ENCODE peak calls at places on chromosomes 16 and 17, in nine cellular contexts. D, B, W, I, A, C, G, Z and J are unnamed samples.

GRCh38 chr16:535446-536405 is 8.2 kb downstream of the CAPN15 start:
- DNase-seq in I (peak), G (no peak), D (no peak), B (no peak), A (peak), C (peak), W (no peak), Z (no peak), J (peak)

GRCh38 chr16:25580071-25580470 is 111.7 kb upstream of the HS3ST4 start:
- DNase-seq in Z (no peak), C (no peak), I (no peak), A (no peak), B (no peak), D (no peak), G (no peak), W (no peak), J (no peak)

GRCh38 chr17:46964315-46965265 is 14.5 kb downstream of the RPRML start:
- DNase-seq in G (no peak), I (peak), B (peak), C (no peak), Z (no peak), W (peak), D (no peak), A (no peak), J (peak)

GRCh38 chr16:698911-699671 is 6.5 kb downstream of the FBXL16 start:
- DNase-seq in B (no peak), Z (no peak), G (no peak), I (no peak), D (no peak), W (no peak), C (no peak), A (no peak), J (no peak)

GRCh38 chr16:83835972-83836566 is 28.3 kb downstream of the HSBP1 start:
- DNase-seq in I (peak), W (no peak), D (no peak), C (peak), Z (no peak), B (no peak), A (peak), G (no peak), J (no peak)

GRCh38 chr17:6608321-6608720 is 32.2 kb downstream of the KIAA0753 start:
- DNase-seq in G (no peak), B (no peak), W (no peak), D (no peak), C (peak), I (no peak), A (peak), Z (no peak), J (no peak)

GRCh38 chr16:50169555-50170096 is 16.5 kb downstream of the TENT4B start:
- DNase-seq in Z (no peak), B (peak), A (no peak), G (no peak), W (no peak), D (no peak), I (no peak), C (no peak), J (no peak)

GRCh38 chr16:81745704-81746558 is 33.2 kb upstream of the PLCG2 start:
- DNase-seq in Z (peak), A (peak), D (peak), C (peak), G (no peak), I (peak), W (peak), B (peak), J (peak)

GRCh38 chr17:75093543-75094158 is 5.9 kb downstream of the SLC16A5 start:
- DNase-seq in W (no peak), C (no peak), I (no peak), B (no peak), A (no peak), Z (no peak), D (peak), G (no peak), J (no peak)

GRCh38 chr16:78816499-78817441 is 717.3 kb downstream of the WWOX start:
- DNase-seq in C (peak), D (no peak), W (no peak), G (no peak), A (no peak), B (no peak), I (no peak), Z (no peak), J (peak)

GRCh38 chr17:26731005-26731921 is 562.7 kb upstream of the WSB1 start:
- DNase-seq in D (no peak), I (no peak), A (no peak), C (no peak), Z (peak), W (no peak), G (no peak), B (no peak), J (no peak)

GRCh38 chr16:24717411-24717810 is 12.0 kb upstream of the TNRC6A start:
- DNase-seq in Z (no peak), D (no peak), G (no peak), W (no peak), B (no peak), C (no peak), A (peak), I (peak), J (peak)

GRCh38 chr17:82229686-82230626 is 1.1 kb downstream of the SLC16A3 start:
- DNase-seq in Z (peak), B (peak), C (no peak), D (no peak), I (no peak), A (no peak), W (no peak), G (peak), J (no peak)

GRCh38 chr17:16415031-16415924 is at the start of gene TRPV2:
- DNase-seq in W (peak), Z (peak), C (no peak), I (no peak), D (peak), G (no peak), A (no peak), B (peak), J (no peak)

GRCh38 chr17:16495561-16495960 is 3.6 kb upstream of the LRRC75A start:
- DNase-seq in A (no peak), C (no peak), Z (no peak), D (no peak), W (no peak), B (no peak), I (no peak), G (no peak), J (no peak)

GRCh38 chr16:89636663-89637062 is 20.8 kb downstream of the CHMP1A start:
- DNase-seq in D (no peak), Z (no peak), C (no peak), B (no peak), W (no peak), G (no peak), I (no peak), A (no peak), J (no peak)

GRCh38 chr16:67779256-67780014 is 26.9 kb downstream of the RANBP10 start:
- DNase-seq in A (no peak), D (no peak), I (no peak), C (peak), G (no peak), B (no peak), W (no peak), Z (no peak), J (no peak)

GRCh38 chr16:67995423-67995822 is 3.9 kb downstream of the DPEP2 start:
- DNase-seq in I (no peak), W (no peak), B (no peak), C (peak), A (no peak), Z (no peak), G (no peak), D (peak), J (no peak)

GRCh38 chr17:81842725-81843504 is 8.1 kb upstream of the PPP1R27 start:
- DNase-seq in G (no peak), Z (peak), W (no peak), B (no peak), D (no peak), C (no peak), I (no peak), A (no peak), J (peak)

GRCh38 chr16:14399397-14400284 is 230.4 kb downstream of the PARN start:
- DNase-seq in A (peak), G (no peak), Z (peak), W (no peak), I (peak), D (no peak), B (peak), C (peak), J (peak)

GRCh38 chr17:40548982-40549680 is 16.1 kb downstream of the CCR7 start:
- DNase-seq in I (peak), W (peak), C (peak), A (peak), B (no peak), G (peak), D (peak), Z (no peak), J (peak)

GRCh38 chr17:65442691-65443090 is 118.8 kb downstream of the AXIN2 start:
- DNase-seq in A (no peak), W (no peak), G (no peak), B (no peak), Z (no peak), I (no peak), D (no peak), C (no peak), J (no peak)

GRCh38 chr16:86167061-86167460 is 268.1 kb downstream of the IRF8 start:
- DNase-seq in G (no peak), D (no peak), A (no peak), C (no peak), B (no peak), I (no peak), W (no peak), Z (no peak), J (no peak)

GRCh38 chr17:31052187-31052889 is 42.4 kb upstream of the NF1 start:
- DNase-seq in C (peak), I (peak), W (no peak), A (peak), D (no peak), Z (peak), B (no peak), G (peak), J (peak)

GRCh38 chr17:81727324-81728031 is 15.4 kb downstream of the SLC25A10 start:
- DNase-seq in W (no peak), C (peak), B (no peak), Z (no peak), I (no peak), A (no peak), D (peak), G (no peak), J (no peak)

GRCh38 chr17:81059026-81059425 is 24.1 kb downstream of the BAIAP2 start:
- DNase-seq in A (no peak), C (peak), I (peak), W (no peak), B (no peak), Z (no peak), G (no peak), D (no peak), J (no peak)

GRCh38 chr16:71380831-71381230 is 22.3 kb downstream of the CALB2 start:
- DNase-seq in A (no peak), G (no peak), Z (no peak), C (no peak), B (no peak), W (no peak), D (no peak), I (no peak), J (no peak)

GRCh38 chr16:62064173-62064572 is 27.9 kb upstream of the CDH8 start:
- DNase-seq in G (no peak), C (no peak), A (no peak), D (no peak), W (no peak), Z (no peak), I (no peak), B (no peak), J (no peak)

GRCh38 chr16:47018223-47018891 is 44.9 kb upstream of the DNAJA2 start:
- DNase-seq in B (peak), W (peak), A (peak), D (no peak), I (peak), C (peak), G (no peak), Z (no peak), J (no peak)

GRCh38 chr17:29835438-29836351 is 94.3 kb downstream of the SSH2 start:
- DNase-seq in A (peak), C (peak), W (no peak), Z (no peak), B (no peak), I (peak), G (no peak), D (peak), J (peak)

GRCh38 chr17:68424861-68425260 is 32.4 kb downstream of the WIPI1 start:
- DNase-seq in D (peak), I (no peak), G (no peak), B (no peak), C (peak), W (no peak), A (no peak), Z (no peak), J (no peak)

GRCh38 chr17:75517277-75517865 is 1.0 kb downstream of the TSEN54 start:
- DNase-seq in I (no peak), Z (no peak), A (no peak), C (no peak), B (no peak), W (peak), D (peak), G (no peak), J (no peak)

GRCh38 chr16:2977440-2977839 is 2.8 kb downstream of the PKMYT1 start:
- DNase-seq in A (no peak), B (no peak), D (peak), C (no peak), I (no peak), Z (no peak), G (no peak), W (no peak), J (no peak)

GRCh38 chr16:23160574-23160973 is 11.3 kb upstream of the USP31 start:
- DNase-seq in A (no peak), I (no peak), W (no peak), G (no peak), Z (no peak), D (no peak), B (no peak), C (no peak), J (no peak)

GRCh38 chr16:48318630-48319029 is 66.6 kb downstream of the SIAH1 start:
- DNase-seq in B (no peak), I (peak), A (peak), G (no peak), W (peak), C (no peak), D (no peak), Z (no peak), J (peak)

GRCh38 chr17:43690624-43691316 is 29.0 kb upstream of the MEOX1 start:
- DNase-seq in W (no peak), A (no peak), B (no peak), I (no peak), C (no peak), D (no peak), G (no peak), Z (no peak), J (no peak)

GRCh38 chr17:43694081-43694870 is 32.6 kb upstream of the MEOX1 start:
- DNase-seq in I (peak), G (no peak), W (peak), B (peak), Z (peak), D (peak), C (peak), A (peak), J (peak)

GRCh38 chr17:43683928-43684653 is 22.4 kb upstream of the MEOX1 start:
- DNase-seq in C (no peak), G (no peak), A (no peak), D (no peak), Z (peak), I (no peak), B (no peak), W (no peak), J (no peak)

GRCh38 chr17:43691317-43691693 is 29.6 kb upstream of the MEOX1 start:
- DNase-seq in G (no peak), C (no peak), Z (no peak), W (no peak), B (no peak), D (no peak), I (no peak), A (no peak), J (no peak)

DNA sequence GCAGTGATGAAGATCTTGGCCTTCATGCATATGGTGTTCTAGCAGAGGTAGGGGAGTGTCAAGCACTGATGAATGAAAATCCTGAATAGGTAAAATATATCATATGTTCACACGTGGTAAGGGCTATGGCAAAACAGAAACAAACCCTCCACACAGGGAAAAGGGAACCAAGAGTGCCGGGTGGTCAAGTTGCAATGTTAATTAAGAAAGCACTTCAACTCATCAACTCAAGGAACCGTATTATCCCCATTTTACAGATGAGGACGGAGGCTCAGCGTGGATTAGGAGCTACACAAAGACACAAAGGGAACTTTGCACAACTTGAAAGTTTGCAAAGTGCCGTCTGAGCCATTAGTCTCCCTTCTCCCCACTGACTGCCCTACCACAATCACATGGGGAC is 28.1 kb upstream of the MEOX1 start:
- DNase-seq in G (no peak), C (no peak), W (no peak), D (no peak), A (no peak), Z (no peak), B (no peak), I (no peak), J (no peak)
- H3K4me3 ChIP-seq in G (no peak), C (no peak), W (no peak), D (no peak), A (no peak), Z (no peak), B (no peak), I (no peak), J (no peak)

DNA sequence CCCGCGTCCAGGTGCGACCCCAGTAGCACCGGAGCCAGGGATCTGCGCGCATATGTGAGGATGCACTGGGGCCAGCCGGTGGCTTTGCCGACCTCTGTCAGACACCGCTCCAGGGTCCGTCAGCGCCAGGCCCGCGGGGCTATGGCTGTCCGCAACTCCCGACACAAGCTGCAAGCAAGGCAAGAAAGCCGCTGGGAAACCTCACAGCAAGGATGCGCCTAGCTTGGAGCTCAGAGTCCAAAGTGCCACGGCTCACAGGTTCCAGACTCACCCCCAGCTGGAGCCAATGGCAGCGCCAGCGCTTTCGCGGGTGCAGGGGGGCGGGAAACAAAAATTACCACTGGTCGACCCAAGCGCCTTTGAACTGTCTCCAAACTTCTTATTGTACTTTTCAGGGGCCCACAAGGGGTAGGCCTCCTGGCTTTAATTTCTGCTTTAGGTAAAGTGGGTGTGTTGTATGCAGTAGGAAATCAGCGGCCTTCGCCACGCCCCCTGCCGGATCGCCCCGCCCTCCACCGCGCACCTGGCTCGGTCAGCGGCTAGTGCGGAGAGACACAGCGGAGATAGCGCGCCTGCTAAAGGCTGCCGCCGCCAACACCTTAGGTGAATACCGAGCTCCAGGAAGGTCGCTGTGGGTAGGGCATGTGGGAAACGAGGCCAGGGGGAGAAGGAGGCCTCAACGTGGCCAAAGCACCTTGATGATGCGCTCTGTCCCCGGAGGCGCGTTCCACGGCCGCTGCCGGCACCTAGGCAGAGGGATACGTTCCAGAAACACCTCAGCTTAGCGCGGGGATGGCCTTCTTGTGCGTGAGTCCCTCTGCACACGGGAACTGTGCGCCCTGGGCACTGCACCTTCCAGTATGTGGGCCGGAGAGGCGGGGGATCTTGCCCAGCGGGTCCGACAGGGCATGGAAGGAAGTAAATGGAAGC is 61.1 kb upstream of the RBL2 start:
- DNase-seq in A (no peak), W (no peak), C (peak), I (no peak), G (no peak), D (peak), B (peak), Z (peak), J (no peak)
- H3K4me3 ChIP-seq in A (peak), W (no peak), C (peak), I (no peak), G (no peak), D (peak), B (peak), Z (peak), J (no peak)

GRCh38 chr17:45228121-45228941 is 6.6 kb downstream of the FMNL1 start:
- DNase-seq in G (peak), A (no peak), W (no peak), D (no peak), B (no peak), Z (peak), C (no peak), I (no peak), J (no peak)

GRCh38 chr17:45228985-45229517 is 7.4 kb downstream of the FMNL1 start:
- DNase-seq in B (no peak), W (peak), G (peak), A (peak), C (peak), D (peak), Z (peak), I (peak), J (peak)

GRCh38 chr17:45230410-45230786 is 8.7 kb downstream of the FMNL1 start:
- DNase-seq in A (no peak), W (no peak), C (no peak), I (no peak), D (no peak), G (no peak), Z (no peak), B (no peak), J (no peak)

GRCh38 chr17:45230787-45231480 is 9.2 kb downstream of the FMNL1 start:
- DNase-seq in W (no peak), Z (peak), G (peak), A (no peak), D (no peak), C (peak), I (peak), B (no peak), J (peak)

DNA sequence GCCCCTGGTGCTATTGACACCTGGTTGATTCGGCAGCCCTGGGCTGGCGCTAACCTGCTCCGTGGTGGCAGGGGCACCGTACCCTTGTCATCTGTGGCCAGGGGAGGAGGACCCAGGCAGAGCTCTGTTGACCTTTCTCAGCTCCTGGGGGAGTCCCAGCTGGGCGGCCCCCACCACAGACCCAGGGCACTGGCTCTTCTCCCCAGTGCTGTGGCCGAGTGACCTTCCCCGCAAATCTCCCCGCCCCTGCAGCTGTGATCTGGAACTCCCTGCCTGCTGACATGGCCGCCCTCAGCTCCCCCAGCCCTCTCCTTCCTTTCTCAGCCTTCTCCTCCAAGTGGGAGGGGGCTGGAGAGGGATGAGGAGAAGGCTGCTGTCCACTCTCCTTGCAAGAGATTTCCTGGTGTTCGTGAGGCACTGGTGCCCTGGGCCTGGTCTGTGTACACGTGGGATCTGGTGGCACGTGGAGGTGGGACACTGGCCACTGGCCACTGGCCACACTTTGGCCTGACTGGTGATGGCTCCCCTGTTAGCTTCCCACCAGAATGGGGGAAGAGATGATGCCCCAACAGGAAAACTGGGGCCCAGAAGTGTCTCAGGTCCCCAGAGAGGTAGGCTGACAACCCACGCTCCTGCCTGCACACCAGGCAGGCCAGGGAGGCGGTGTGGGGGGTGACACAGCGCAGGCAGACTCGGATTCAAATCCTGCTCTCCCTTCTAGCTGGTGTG is 8.2 kb downstream of the FMNL1 start:
- DNase-seq in A (no peak), B (no peak), C (no peak), Z (peak), G (peak), W (no peak), I (no peak), D (no peak), J (no peak)
- H3K4me3 ChIP-seq in A (no peak), B (no peak), C (no peak), Z (no peak), G (peak), W (no peak), I (no peak), D (peak), J (no peak)

DNA sequence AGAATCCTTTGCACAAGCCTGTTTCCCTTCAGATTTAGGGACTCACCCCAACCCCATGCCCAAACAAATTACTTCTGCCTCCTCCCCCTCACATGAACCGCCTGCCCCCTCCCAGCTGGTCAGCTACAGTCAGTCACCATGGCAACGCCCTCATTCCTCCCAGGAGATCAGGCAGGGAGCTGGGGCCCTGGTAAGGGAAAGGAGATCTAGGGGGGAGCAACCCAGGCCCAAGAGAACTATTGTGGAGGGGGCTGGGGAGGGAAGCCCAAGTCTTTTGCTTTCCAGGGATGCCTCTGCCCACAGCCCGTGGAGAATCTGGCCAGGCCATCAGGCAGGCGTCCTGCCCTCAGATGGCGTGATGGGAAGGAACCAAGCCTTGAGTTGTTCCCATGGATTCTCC is 2.8 kb downstream of the FAM171A2 start:
- DNase-seq in B (peak), W (no peak), Z (peak), I (peak), G (no peak), A (peak), C (no peak), D (no peak), J (no peak)
- H3K4me3 ChIP-seq in B (no peak), W (no peak), Z (no peak), I (no peak), G (no peak), A (no peak), C (no peak), D (no peak), J (no peak)